ENCODE peak calls at places on chromosomes 11 and 22, in four cellular contexts. One of them, this sample, is unnamed.

GRCh38 chr22:32880061-32880460 is 78.6 kb downstream of the TIMP3 start:
- DNase-seq in T-helper 1 cell: no peak
- DNase-seq in brain pericyte: no peak
- DNase-seq in activated CD4-positive, alpha-beta T cell treated with anti-CD3 and anti-CD28 coated beads, Interleukin-2, amount 50 U/mL, for 48 hours: no peak
- DNase-seq in this sample: no peak

GRCh38 chr22:49310354-49310753 is 517.3 kb downstream of the BRD1 start:
- DNase-seq in brain pericyte: no peak
- DNase-seq in T-helper 1 cell: no peak
- DNase-seq in activated CD4-positive, alpha-beta T cell treated with anti-CD3 and anti-CD28 coated beads, Interleukin-2, amount 50 U/mL, for 48 hours: no peak
- DNase-seq in this sample: no peak

GRCh38 chr11:6413791-6414231 is 5.1 kb downstream of the APBB1 start:
- DNase-seq in activated CD4-positive, alpha-beta T cell treated with anti-CD3 and anti-CD28 coated beads, Interleukin-2, amount 50 U/mL, for 48 hours: peak
- DNase-seq in brain pericyte: no peak
- DNase-seq in T-helper 1 cell: peak
- DNase-seq in this sample: no peak

GRCh38 chr11:75277211-75277805 is 36.7 kb downstream of the TPBGL start:
- DNase-seq in brain pericyte: no peak
- DNase-seq in activated CD4-positive, alpha-beta T cell treated with anti-CD3 and anti-CD28 coated beads, Interleukin-2, amount 50 U/mL, for 48 hours: no peak
- DNase-seq in T-helper 1 cell: no peak
- DNase-seq in this sample: no peak

GRCh38 chr11:67368621-67369020 is 4.8 kb downstream of the CLCF1 start:
- DNase-seq in activated CD4-positive, alpha-beta T cell treated with anti-CD3 and anti-CD28 coated beads, Interleukin-2, amount 50 U/mL, for 48 hours: no peak
- DNase-seq in T-helper 1 cell: no peak
- DNase-seq in brain pericyte: no peak
- DNase-seq in this sample: no peak

GRCh38 chr11:64854534-64855502 is 10.4 kb upstream of the CDC42BPG start:
- DNase-seq in T-helper 1 cell: no peak
- DNase-seq in activated CD4-positive, alpha-beta T cell treated with anti-CD3 and anti-CD28 coated beads, Interleukin-2, amount 50 U/mL, for 48 hours: peak
- DNase-seq in brain pericyte: peak
- DNase-seq in this sample: peak

GRCh38 chr11:114057147-114057546 is 2.4 kb upstream of the ZBTB16 start:
- DNase-seq in activated CD4-positive, alpha-beta T cell treated with anti-CD3 and anti-CD28 coated beads, Interleukin-2, amount 50 U/mL, for 48 hours: no peak
- DNase-seq in T-helper 1 cell: no peak
- DNase-seq in brain pericyte: no peak
- DNase-seq in this sample: peak

GRCh38 chr11:61336171-61336935 is 3.3 kb downstream of the TKFC start:
- DNase-seq in brain pericyte: no peak
- DNase-seq in T-helper 1 cell: peak
- DNase-seq in activated CD4-positive, alpha-beta T cell treated with anti-CD3 and anti-CD28 coated beads, Interleukin-2, amount 50 U/mL, for 48 hours: peak
- DNase-seq in this sample: peak

GRCh38 chr11:10204021-10204420 is 90.0 kb downstream of the SBF2 start:
- DNase-seq in activated CD4-positive, alpha-beta T cell treated with anti-CD3 and anti-CD28 coated beads, Interleukin-2, amount 50 U/mL, for 48 hours: no peak
- DNase-seq in T-helper 1 cell: no peak
- DNase-seq in brain pericyte: no peak
- DNase-seq in this sample: no peak

GRCh38 chr11:29957406-29957805 is 59.4 kb downstream of the KCNA4 start:
- DNase-seq in activated CD4-positive, alpha-beta T cell treated with anti-CD3 and anti-CD28 coated beads, Interleukin-2, amount 50 U/mL, for 48 hours: no peak
- DNase-seq in T-helper 1 cell: no peak
- DNase-seq in brain pericyte: no peak
- DNase-seq in this sample: no peak

GRCh38 chr11:12356944-12357655 is 20.3 kb upstream of the PARVA start:
- DNase-seq in activated CD4-positive, alpha-beta T cell treated with anti-CD3 and anti-CD28 coated beads, Interleukin-2, amount 50 U/mL, for 48 hours: no peak
- DNase-seq in T-helper 1 cell: no peak
- DNase-seq in brain pericyte: no peak
- DNase-seq in this sample: no peak

GRCh38 chr11:8962827-8963226 is 1.4 kb downstream of the TMEM9B start:
- DNase-seq in activated CD4-positive, alpha-beta T cell treated with anti-CD3 and anti-CD28 coated beads, Interleukin-2, amount 50 U/mL, for 48 hours: no peak
- DNase-seq in T-helper 1 cell: no peak
- DNase-seq in brain pericyte: no peak
- DNase-seq in this sample: no peak

GRCh38 chr11:33329705-33330329 is 72.6 kb downstream of the HIPK3 start:
- DNase-seq in T-helper 1 cell: peak
- DNase-seq in activated CD4-positive, alpha-beta T cell treated with anti-CD3 and anti-CD28 coated beads, Interleukin-2, amount 50 U/mL, for 48 hours: peak
- DNase-seq in brain pericyte: peak
- DNase-seq in this sample: peak

GRCh38 chr11:426851-427250 is 12.1 kb upstream of the SIGIRR start:
- DNase-seq in brain pericyte: no peak
- DNase-seq in T-helper 1 cell: no peak
- DNase-seq in activated CD4-positive, alpha-beta T cell treated with anti-CD3 and anti-CD28 coated beads, Interleukin-2, amount 50 U/mL, for 48 hours: no peak
- DNase-seq in this sample: no peak

GRCh38 chr11:74699615-74700396 is 31.4 kb downstream of the CHRDL2 start:
- DNase-seq in brain pericyte: no peak
- DNase-seq in activated CD4-positive, alpha-beta T cell treated with anti-CD3 and anti-CD28 coated beads, Interleukin-2, amount 50 U/mL, for 48 hours: no peak
- DNase-seq in T-helper 1 cell: no peak
- DNase-seq in this sample: no peak

GRCh38 chr22:19212302-19212870 is 33.9 kb upstream of the SLC25A1 start:
- DNase-seq in activated CD4-positive, alpha-beta T cell treated with anti-CD3 and anti-CD28 coated beads, Interleukin-2, amount 50 U/mL, for 48 hours: no peak
- DNase-seq in T-helper 1 cell: no peak
- DNase-seq in brain pericyte: no peak
- DNase-seq in this sample: no peak

GRCh38 chr11:7514099-7514725 is 413 bp downstream of the PPFIBP2 start:
- DNase-seq in T-helper 1 cell: peak
- DNase-seq in activated CD4-positive, alpha-beta T cell treated with anti-CD3 and anti-CD28 coated beads, Interleukin-2, amount 50 U/mL, for 48 hours: no peak
- DNase-seq in brain pericyte: no peak
- DNase-seq in this sample: no peak

GRCh38 chr11:75403037-75403436 is 3.7 kb downstream of the RPS3 start:
- DNase-seq in brain pericyte: no peak
- DNase-seq in activated CD4-positive, alpha-beta T cell treated with anti-CD3 and anti-CD28 coated beads, Interleukin-2, amount 50 U/mL, for 48 hours: no peak
- DNase-seq in T-helper 1 cell: no peak
- DNase-seq in this sample: peak

GRCh38 chr11:1261241-1262071 is 38.6 kb downstream of the MUC5B start:
- DNase-seq in activated CD4-positive, alpha-beta T cell treated with anti-CD3 and anti-CD28 coated beads, Interleukin-2, amount 50 U/mL, for 48 hours: no peak
- DNase-seq in brain pericyte: no peak
- DNase-seq in T-helper 1 cell: no peak
- DNase-seq in this sample: no peak

GRCh38 chr11:75147875-75148263 is 3.0 kb upstream of the SLCO2B1 start:
- DNase-seq in brain pericyte: no peak
- DNase-seq in activated CD4-positive, alpha-beta T cell treated with anti-CD3 and anti-CD28 coated beads, Interleukin-2, amount 50 U/mL, for 48 hours: no peak
- DNase-seq in T-helper 1 cell: no peak
- DNase-seq in this sample: no peak

GRCh38 chr22:17784776-17785175 is 10.5 kb upstream of the BID start:
- DNase-seq in activated CD4-positive, alpha-beta T cell treated with anti-CD3 and anti-CD28 coated beads, Interleukin-2, amount 50 U/mL, for 48 hours: no peak
- DNase-seq in brain pericyte: no peak
- DNase-seq in T-helper 1 cell: no peak
- DNase-seq in this sample: no peak

GRCh38 chr11:10818594-10818993 is 9.9 kb upstream of the EIF4G2 start:
- DNase-seq in T-helper 1 cell: no peak
- DNase-seq in brain pericyte: no peak
- DNase-seq in activated CD4-positive, alpha-beta T cell treated with anti-CD3 and anti-CD28 coated beads, Interleukin-2, amount 50 U/mL, for 48 hours: no peak
- DNase-seq in this sample: no peak

GRCh38 chr22:30694171-30694637 is 470 bp upstream of the OSBP2 start:
- DNase-seq in brain pericyte: no peak
- DNase-seq in T-helper 1 cell: peak
- DNase-seq in activated CD4-positive, alpha-beta T cell treated with anti-CD3 and anti-CD28 coated beads, Interleukin-2, amount 50 U/mL, for 48 hours: peak
- DNase-seq in this sample: peak

GRCh38 chr11:13316528-13316961 is 39.0 kb downstream of the BMAL1 start:
- DNase-seq in brain pericyte: no peak
- DNase-seq in activated CD4-positive, alpha-beta T cell treated with anti-CD3 and anti-CD28 coated beads, Interleukin-2, amount 50 U/mL, for 48 hours: no peak
- DNase-seq in T-helper 1 cell: no peak
- DNase-seq in this sample: no peak

GRCh38 chr11:95565692-95566091 is 223.9 kb downstream of the FAM76B start:
- DNase-seq in brain pericyte: no peak
- DNase-seq in T-helper 1 cell: no peak
- DNase-seq in activated CD4-positive, alpha-beta T cell treated with anti-CD3 and anti-CD28 coated beads, Interleukin-2, amount 50 U/mL, for 48 hours: no peak
- DNase-seq in this sample: no peak

GRCh38 chr11:128871165-128871564 is 4.1 kb upstream of the KCNJ1 start:
- DNase-seq in T-helper 1 cell: no peak
- DNase-seq in activated CD4-positive, alpha-beta T cell treated with anti-CD3 and anti-CD28 coated beads, Interleukin-2, amount 50 U/mL, for 48 hours: no peak
- DNase-seq in brain pericyte: no peak
- DNase-seq in this sample: no peak

GRCh38 chr11:43955381-43956118 is 13.1 kb downstream of the C11orf96 start:
- DNase-seq in activated CD4-positive, alpha-beta T cell treated with anti-CD3 and anti-CD28 coated beads, Interleukin-2, amount 50 U/mL, for 48 hours: no peak
- DNase-seq in brain pericyte: no peak
- DNase-seq in T-helper 1 cell: no peak
- DNase-seq in this sample: no peak

GRCh38 chr22:49582171-49582570 is 245.5 kb downstream of the BRD1 start:
- DNase-seq in brain pericyte: no peak
- DNase-seq in T-helper 1 cell: no peak
- DNase-seq in activated CD4-positive, alpha-beta T cell treated with anti-CD3 and anti-CD28 coated beads, Interleukin-2, amount 50 U/mL, for 48 hours: no peak
- DNase-seq in this sample: no peak

GRCh38 chr22:24952837-24953293 is 349 bp downstream of the KIAA1671 start:
- DNase-seq in brain pericyte: no peak
- DNase-seq in activated CD4-positive, alpha-beta T cell treated with anti-CD3 and anti-CD28 coated beads, Interleukin-2, amount 50 U/mL, for 48 hours: no peak
- DNase-seq in T-helper 1 cell: no peak
- DNase-seq in this sample: peak

GRCh38 chr22:24482586-24482985 is 12.5 kb upstream of the UPB1 start:
- DNase-seq in activated CD4-positive, alpha-beta T cell treated with anti-CD3 and anti-CD28 coated beads, Interleukin-2, amount 50 U/mL, for 48 hours: no peak
- DNase-seq in brain pericyte: no peak
- DNase-seq in T-helper 1 cell: no peak
- DNase-seq in this sample: peak

GRCh38 chr11:126607374-126607773 is 251.9 kb downstream of the ST3GAL4 start:
- DNase-seq in brain pericyte: no peak
- DNase-seq in T-helper 1 cell: no peak
- DNase-seq in activated CD4-positive, alpha-beta T cell treated with anti-CD3 and anti-CD28 coated beads, Interleukin-2, amount 50 U/mL, for 48 hours: peak
- DNase-seq in this sample: peak

GRCh38 chr11:18012906-18013781 is at the start of gene SERGEF:
- DNase-seq in brain pericyte: no peak
- DNase-seq in activated CD4-positive, alpha-beta T cell treated with anti-CD3 and anti-CD28 coated beads, Interleukin-2, amount 50 U/mL, for 48 hours: peak
- DNase-seq in T-helper 1 cell: peak
- DNase-seq in this sample: peak

GRCh38 chr11:124409906-124410305 is 11.1 kb upstream of the OR8B3 start:
- DNase-seq in activated CD4-positive, alpha-beta T cell treated with anti-CD3 and anti-CD28 coated beads, Interleukin-2, amount 50 U/mL, for 48 hours: no peak
- DNase-seq in T-helper 1 cell: no peak
- DNase-seq in brain pericyte: no peak
- DNase-seq in this sample: no peak

GRCh38 chr11:124823512-124824376 is 23.5 kb upstream of the MSANTD2 start:
- DNase-seq in T-helper 1 cell: no peak
- DNase-seq in activated CD4-positive, alpha-beta T cell treated with anti-CD3 and anti-CD28 coated beads, Interleukin-2, amount 50 U/mL, for 48 hours: no peak
- DNase-seq in brain pericyte: no peak
- DNase-seq in this sample: no peak

GRCh38 chr11:75066061-75066460 is 30.6 kb downstream of the OR2AT4 start:
- DNase-seq in activated CD4-positive, alpha-beta T cell treated with anti-CD3 and anti-CD28 coated beads, Interleukin-2, amount 50 U/mL, for 48 hours: no peak
- DNase-seq in T-helper 1 cell: no peak
- DNase-seq in brain pericyte: no peak
- DNase-seq in this sample: no peak

GRCh38 chr22:44648821-44649566 is 53.0 kb upstream of the PRR5 start:
- DNase-seq in activated CD4-positive, alpha-beta T cell treated with anti-CD3 and anti-CD28 coated beads, Interleukin-2, amount 50 U/mL, for 48 hours: no peak
- DNase-seq in T-helper 1 cell: no peak
- DNase-seq in brain pericyte: no peak
- DNase-seq in this sample: peak

GRCh38 chr11:86799680-86800075 is 664 bp upstream of the PRSS23 start:
- DNase-seq in T-helper 1 cell: no peak
- DNase-seq in brain pericyte: no peak
- DNase-seq in activated CD4-positive, alpha-beta T cell treated with anti-CD3 and anti-CD28 coated beads, Interleukin-2, amount 50 U/mL, for 48 hours: no peak
- DNase-seq in this sample: peak

GRCh38 chr22:19287889-19288288 is 3.6 kb downstream of the CLTCL1 start:
- DNase-seq in activated CD4-positive, alpha-beta T cell treated with anti-CD3 and anti-CD28 coated beads, Interleukin-2, amount 50 U/mL, for 48 hours: no peak
- DNase-seq in T-helper 1 cell: no peak
- DNase-seq in brain pericyte: no peak
- DNase-seq in this sample: no peak

GRCh38 chr11:130103296-130103814 is 33.7 kb downstream of the APLP2 start:
- DNase-seq in T-helper 1 cell: no peak
- DNase-seq in activated CD4-positive, alpha-beta T cell treated with anti-CD3 and anti-CD28 coated beads, Interleukin-2, amount 50 U/mL, for 48 hours: no peak
- DNase-seq in brain pericyte: peak
- DNase-seq in this sample: peak

This sample was measured in endothelial cell of umbilical vein.